ENCODE peak calls at places on chromosomes 3 and 15, in seven cellular contexts. M is tibial artery, I is prostate gland, N is left ventricle myocardium inferior, U is A549, T is HCT116, Y is neuronal stem cell. F is an unnamed sample. For H3K4me1, the result is how much of the 10 kb centered on the place peaks cover.

GRCh38 chr15:79028411-79028964 is 62.1 kb downstream of the RASGRF1 start:
- DNase-seq in M (no peak), I (no peak), N (no peak), U (peak), T (peak), Y (peak), F (peak)

GRCh38 chr3:130383424-130383823 is 38.0 kb downstream of the COL6A5 start:
- DNase-seq in M (no peak), I (no peak), N (no peak), U (no peak), T (no peak), Y (no peak), F (no peak)

GRCh38 chr3:39260957-39261356 is 18.9 kb downstream of the CX3CR1 start:
- DNase-seq in M (peak), I (peak), N (peak), U (peak), T (peak), Y (no peak), F (peak)

GRCh38 chr15:67085818-67086649 is 20.6 kb downstream of the SMAD3 start:
- DNase-seq in M (no peak), I (no peak), N (no peak), U (no peak), T (no peak), Y (no peak), F (peak)

GRCh38 chr3:149314807-149315578 is 18.4 kb downstream of the TM4SF18 start:
- DNase-seq in M (no peak), I (no peak), N (no peak), U (no peak), T (no peak), Y (no peak), F (no peak)

GRCh38 chr3:37852097-37852496 is 9.6 kb upstream of the CTDSPL start:
- DNase-seq in M (no peak), I (no peak), N (no peak), U (no peak), T (no peak), Y (no peak), F (no peak)

GRCh38 chr3:27486328-27486727 is 2.1 kb upstream of the SLC4A7 start:
- DNase-seq in M (no peak), I (no peak), N (no peak), U (no peak), T (no peak), Y (no peak), F (no peak)

GRCh38 chr15:70876011-70876410 is 16.2 kb downstream of the THAP10 start:
- DNase-seq in M (no peak), I (no peak), N (no peak), U (no peak), T (no peak), Y (no peak), F (no peak)

GRCh38 chr3:42602961-42603360 is 2.5 kb downstream of the NKTR start:
- DNase-seq in M (no peak), I (no peak), N (no peak), U (no peak), T (no peak), Y (no peak), F (no peak)
- H3K4me1 ChIP-seq in M (under half), I (under half), N (half or more), U (under half), T (under half), Y (under half), F (under half)

DNA sequence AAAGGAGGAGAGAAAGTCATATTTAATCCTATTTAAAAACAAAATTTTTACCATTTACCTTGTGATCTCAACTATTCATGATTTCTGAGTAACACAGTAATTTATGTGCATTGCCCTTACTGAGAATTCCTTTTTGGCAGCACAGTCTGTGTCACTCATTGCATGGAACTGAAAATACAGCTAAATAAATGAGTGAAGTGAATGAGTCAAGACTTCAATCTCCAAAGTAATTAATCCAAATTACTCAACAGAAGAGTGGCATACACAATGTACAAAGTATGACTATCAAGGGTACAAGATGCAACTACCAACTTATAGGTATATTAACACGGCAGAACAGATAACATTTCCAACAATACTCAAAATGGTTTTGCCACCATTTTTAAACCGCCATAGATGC is 410.6 kb downstream of the SHQ1 start:
- DNase-seq in M (no peak), I (no peak), N (no peak), U (no peak), T (no peak), Y (no peak), F (no peak)
- H3K4me1 ChIP-seq in M (under half), I (under half), N (under half), U (under half), T (under half), Y (under half), F (under half)

DNA sequence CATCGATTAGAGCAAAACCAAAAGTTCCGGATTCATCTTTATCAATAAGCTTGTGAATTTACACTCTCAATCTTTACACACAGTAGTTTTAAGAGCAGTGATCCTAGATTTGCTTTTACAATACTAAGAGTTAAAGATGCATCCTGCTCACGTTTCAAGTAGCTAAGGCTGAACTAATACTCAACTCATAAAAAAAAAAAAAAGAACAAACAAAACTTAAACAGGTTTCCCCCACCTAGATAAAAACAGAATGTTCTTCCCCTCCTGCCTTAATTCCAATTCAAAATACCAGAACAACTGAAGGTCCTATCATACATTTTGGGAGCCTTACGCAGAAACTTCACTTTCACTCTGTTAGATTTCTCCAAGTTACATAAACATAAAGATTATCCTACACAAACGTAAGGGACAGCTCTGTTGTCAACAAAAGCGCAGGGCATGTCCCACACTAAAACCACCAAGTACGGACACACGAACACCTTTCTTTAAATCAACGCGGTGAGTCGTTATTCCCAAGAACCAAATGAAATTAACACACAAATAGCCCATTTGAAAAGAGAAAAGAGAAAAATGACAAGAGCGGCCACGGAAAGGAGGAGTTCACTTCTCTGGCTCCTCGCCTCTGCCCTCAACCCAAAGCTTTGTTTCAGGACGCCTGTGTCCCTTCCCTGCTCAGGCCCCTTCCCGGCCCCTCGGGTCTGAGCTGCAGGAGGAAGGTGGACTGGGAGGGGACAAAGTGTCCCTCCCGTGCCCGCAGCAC is 942 bp downstream of the CBLB start:
- DNase-seq in M (no peak), I (no peak), N (no peak), U (no peak), T (no peak), Y (no peak), F (no peak)
- H3K4me1 ChIP-seq in M (half or more), I (under half), N (half or more), U (under half), T (under half), Y (under half), F (under half)

GRCh38 chr3:150411106-150411460 is 3.0 kb downstream of the TSC22D2 start:
- DNase-seq in M (no peak), I (no peak), N (no peak), U (no peak), T (no peak), Y (no peak), F (no peak)
- H3K4me1 ChIP-seq in M (under half), I (under half), N (half or more), U (under half), T (under half), Y (under half), F (under half)

GRCh38 chr3:48030188-48030587 is 14.0 kb upstream of the MAP4 start:
- DNase-seq in M (no peak), I (no peak), N (no peak), U (no peak), T (no peak), Y (no peak), F (no peak)
- H3K4me1 ChIP-seq in M (half or more), I (under half), N (half or more), U (under half), T (under half), Y (under half), F (under half)

F was measured in thyroid gland.